ENCODE peak calls at places on chromosomes 4 and X, in eight cellular contexts. One of them, this sample, is unnamed. For H3K4me1, the result is how much of the 10 kb centered on the place peaks cover.

GRCh38 chrX:66074920-66075879 is 35.3 kb upstream of the VSIG4 start:
- DNase-seq in HCT116: no peak
- DNase-seq in GM23338: no peak
- DNase-seq in spleen: peak
- DNase-seq in K562: no peak
- DNase-seq in transverse colon: peak
- DNase-seq in sigmoid colon: peak
- DNase-seq in suprapubic skin: no peak
- DNase-seq in this sample: no peak

GRCh38 chrX:40612511-40612910 is 10.7 kb upstream of the MPC1L start:
- DNase-seq in K562: no peak
- DNase-seq in HCT116: no peak
- DNase-seq in transverse colon: no peak
- DNase-seq in suprapubic skin: no peak
- DNase-seq in GM23338: no peak
- DNase-seq in spleen: no peak
- DNase-seq in sigmoid colon: no peak
- DNase-seq in this sample: no peak

GRCh38 chr4:24775209-24775608 is 20.2 kb upstream of the SOD3 start:
- DNase-seq in transverse colon: no peak
- DNase-seq in GM23338: no peak
- DNase-seq in HCT116: no peak
- DNase-seq in spleen: no peak
- DNase-seq in K562: no peak
- DNase-seq in sigmoid colon: no peak
- DNase-seq in suprapubic skin: no peak
- DNase-seq in this sample: no peak

GRCh38 chr4:90403781-90404180 is 276.6 kb downstream of the CCSER1 start:
- DNase-seq in K562: no peak
- DNase-seq in HCT116: no peak
- DNase-seq in transverse colon: no peak
- DNase-seq in spleen: no peak
- DNase-seq in sigmoid colon: no peak
- DNase-seq in suprapubic skin: no peak
- DNase-seq in GM23338: no peak
- DNase-seq in this sample: no peak

GRCh38 chrX:152992120-152992519 is 1.8 kb downstream of the PNMA5 start:
- DNase-seq in sigmoid colon: no peak
- DNase-seq in GM23338: peak
- DNase-seq in K562: no peak
- DNase-seq in HCT116: no peak
- DNase-seq in transverse colon: no peak
- DNase-seq in spleen: no peak
- DNase-seq in suprapubic skin: no peak
- DNase-seq in this sample: no peak

GRCh38 chr4:93203708-93204107 is 624.8 kb upstream of the ATOH1 start:
- DNase-seq in sigmoid colon: no peak
- DNase-seq in HCT116: peak
- DNase-seq in suprapubic skin: no peak
- DNase-seq in transverse colon: no peak
- DNase-seq in spleen: no peak
- DNase-seq in K562: no peak
- DNase-seq in GM23338: peak
- DNase-seq in this sample: no peak

GRCh38 chr4:184506527-184507121 is 32.3 kb upstream of the IRF2 start:
- DNase-seq in suprapubic skin: no peak
- DNase-seq in transverse colon: peak
- DNase-seq in sigmoid colon: no peak
- DNase-seq in K562: no peak
- DNase-seq in spleen: peak
- DNase-seq in HCT116: no peak
- DNase-seq in GM23338: peak
- DNase-seq in this sample: no peak

GRCh38 chr4:174040287-174040686 is 243.2 kb downstream of the FBXO8 start:
- DNase-seq in sigmoid colon: no peak
- DNase-seq in transverse colon: no peak
- DNase-seq in K562: no peak
- DNase-seq in HCT116: no peak
- DNase-seq in suprapubic skin: no peak
- DNase-seq in spleen: no peak
- DNase-seq in GM23338: no peak
- DNase-seq in this sample: no peak

GRCh38 chr4:144615182-144615581 is 30.8 kb upstream of the HHIP start:
- DNase-seq in sigmoid colon: no peak
- DNase-seq in suprapubic skin: no peak
- DNase-seq in HCT116: no peak
- DNase-seq in transverse colon: no peak
- DNase-seq in spleen: no peak
- DNase-seq in GM23338: no peak
- DNase-seq in K562: no peak
- DNase-seq in this sample: no peak

GRCh38 chr4:8199594-8200301 is 658 bp downstream of the SH3TC1 start:
- DNase-seq in GM23338: no peak
- DNase-seq in transverse colon: peak
- DNase-seq in HCT116: no peak
- DNase-seq in K562: no peak
- DNase-seq in suprapubic skin: no peak
- DNase-seq in sigmoid colon: no peak
- DNase-seq in spleen: no peak
- DNase-seq in this sample: peak

GRCh38 chr4:48639816-48640215 is 140.3 kb downstream of the FRYL start:
- DNase-seq in GM23338: no peak
- DNase-seq in K562: no peak
- DNase-seq in suprapubic skin: no peak
- DNase-seq in spleen: no peak
- DNase-seq in sigmoid colon: no peak
- DNase-seq in transverse colon: no peak
- DNase-seq in HCT116: no peak
- DNase-seq in this sample: no peak

GRCh38 chr4:138910201-138910913 is 105.2 kb upstream of the NOCT start:
- DNase-seq in sigmoid colon: no peak
- DNase-seq in transverse colon: no peak
- DNase-seq in HCT116: no peak
- DNase-seq in suprapubic skin: no peak
- DNase-seq in GM23338: no peak
- DNase-seq in K562: peak
- DNase-seq in spleen: no peak
- DNase-seq in this sample: peak

GRCh38 chr4:169008478-169008877 is 1.6 kb downstream of the CBR4 start:
- DNase-seq in HCT116: no peak
- DNase-seq in spleen: no peak
- DNase-seq in K562: no peak
- DNase-seq in GM23338: no peak
- DNase-seq in suprapubic skin: no peak
- DNase-seq in transverse colon: no peak
- DNase-seq in sigmoid colon: no peak
- DNase-seq in this sample: no peak

GRCh38 chrX:131264665-131265064 is 24.4 kb downstream of the IGSF1 start:
- DNase-seq in HCT116: no peak
- DNase-seq in GM23338: no peak
- DNase-seq in sigmoid colon: no peak
- DNase-seq in suprapubic skin: no peak
- DNase-seq in spleen: no peak
- DNase-seq in K562: no peak
- DNase-seq in transverse colon: no peak
- DNase-seq in this sample: no peak

GRCh38 chrX:46554942-46555341 is 9.7 kb upstream of the ZNF674 start:
- DNase-seq in spleen: no peak
- DNase-seq in K562: no peak
- DNase-seq in sigmoid colon: no peak
- DNase-seq in suprapubic skin: no peak
- DNase-seq in transverse colon: no peak
- DNase-seq in HCT116: no peak
- DNase-seq in GM23338: no peak
- DNase-seq in this sample: no peak

GRCh38 chr4:13907255-13907751 is 279.8 kb upstream of the BOD1L1 start:
- DNase-seq in GM23338: peak
- DNase-seq in HCT116: no peak
- DNase-seq in transverse colon: no peak
- DNase-seq in spleen: no peak
- DNase-seq in sigmoid colon: no peak
- DNase-seq in suprapubic skin: no peak
- DNase-seq in K562: no peak
- DNase-seq in this sample: no peak
- TF ChIP-seq POLR2AphosphoS5 in GM23338: no peak
- TF ChIP-seq POLR2AphosphoS5 in HCT116: no peak
- TF ChIP-seq POLR2AphosphoS5 in transverse colon: no peak
- TF ChIP-seq POLR2AphosphoS5 in spleen: no peak
- TF ChIP-seq POLR2AphosphoS5 in sigmoid colon: no peak
- TF ChIP-seq POLR2AphosphoS5 in suprapubic skin: no peak
- TF ChIP-seq POLR2AphosphoS5 in K562: no peak
- TF ChIP-seq POLR2AphosphoS5 in this sample: no peak

GRCh38 chr4:185567828-185568442 is 32.6 kb upstream of the PDLIM3 start:
- DNase-seq in K562: no peak
- DNase-seq in suprapubic skin: no peak
- DNase-seq in HCT116: no peak
- DNase-seq in sigmoid colon: peak
- DNase-seq in transverse colon: peak
- DNase-seq in spleen: no peak
- DNase-seq in GM23338: no peak
- DNase-seq in this sample: no peak
- H3K4me1 ChIP-seq in K562: under half
- H3K4me1 ChIP-seq in suprapubic skin: under half
- H3K4me1 ChIP-seq in HCT116: under half
- H3K4me1 ChIP-seq in sigmoid colon: half or more
- H3K4me1 ChIP-seq in transverse colon: under half
- H3K4me1 ChIP-seq in spleen: under half
- H3K4me1 ChIP-seq in GM23338: under half
- H3K4me1 ChIP-seq in this sample: under half

GRCh38 chr4:159520074-159520473 is 417.2 kb downstream of the RAPGEF2 start:
- DNase-seq in suprapubic skin: no peak
- DNase-seq in GM23338: no peak
- DNase-seq in K562: no peak
- DNase-seq in transverse colon: no peak
- DNase-seq in sigmoid colon: no peak
- DNase-seq in spleen: no peak
- DNase-seq in HCT116: no peak
- DNase-seq in this sample: no peak

GRCh38 chr4:159515314-159516025 is 412.6 kb downstream of the RAPGEF2 start:
- DNase-seq in transverse colon: no peak
- DNase-seq in HCT116: no peak
- DNase-seq in suprapubic skin: no peak
- DNase-seq in K562: no peak
- DNase-seq in spleen: no peak
- DNase-seq in sigmoid colon: no peak
- DNase-seq in GM23338: no peak
- DNase-seq in this sample: no peak

DNA sequence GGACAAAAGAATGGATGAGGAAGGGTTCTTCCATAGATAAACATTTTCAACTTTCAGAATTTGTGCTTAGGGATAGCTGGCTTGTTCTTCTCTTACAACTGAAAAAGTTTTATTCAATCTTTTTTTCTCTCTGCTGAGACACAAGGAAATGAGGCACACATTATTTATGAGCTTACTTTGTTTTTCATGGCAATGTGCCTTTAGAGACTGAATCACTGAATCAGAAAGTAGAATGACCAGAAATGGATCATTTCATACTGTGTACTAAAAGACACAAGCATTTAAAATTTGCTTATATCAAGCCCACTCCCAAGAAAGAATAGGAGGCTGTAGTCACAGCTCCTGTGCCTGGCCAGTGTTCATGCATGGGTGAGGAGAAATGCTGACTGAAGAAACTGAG is 413.7 kb downstream of the RAPGEF2 start:
- DNase-seq in transverse colon: no peak
- DNase-seq in spleen: no peak
- DNase-seq in K562: no peak
- DNase-seq in GM23338: no peak
- DNase-seq in suprapubic skin: no peak
- DNase-seq in HCT116: no peak
- DNase-seq in sigmoid colon: no peak
- DNase-seq in this sample: no peak
- H3K4me3 ChIP-seq in transverse colon: no peak
- H3K4me3 ChIP-seq in spleen: no peak
- H3K4me3 ChIP-seq in K562: no peak
- H3K4me3 ChIP-seq in GM23338: no peak
- H3K4me3 ChIP-seq in suprapubic skin: no peak
- H3K4me3 ChIP-seq in HCT116: no peak
- H3K4me3 ChIP-seq in sigmoid colon: no peak
- H3K4me3 ChIP-seq in this sample: no peak

DNA sequence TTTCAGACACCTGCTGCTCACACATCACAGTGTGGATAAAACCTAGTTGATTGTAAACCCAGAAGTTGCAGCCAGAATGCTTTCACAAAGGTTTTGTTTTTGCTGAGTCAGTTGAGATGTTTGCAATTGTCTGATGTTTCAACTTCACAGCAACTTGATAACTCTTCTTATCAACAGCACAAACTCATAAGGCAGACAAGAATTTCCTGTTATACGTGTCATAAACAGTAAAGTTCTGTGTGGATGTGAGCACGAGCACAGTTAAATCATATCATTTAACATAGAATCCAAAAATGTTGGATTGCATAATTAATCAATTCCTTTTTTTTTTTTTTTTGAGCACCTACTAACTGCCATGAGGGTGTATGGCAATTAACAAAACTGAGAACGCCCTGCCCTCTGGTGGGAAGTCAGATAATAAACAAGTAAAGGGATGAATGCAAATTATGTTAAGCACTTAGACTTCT is 512.2 kb downstream of the PDHA2 start:
- DNase-seq in transverse colon: no peak
- DNase-seq in HCT116: peak
- DNase-seq in spleen: no peak
- DNase-seq in sigmoid colon: no peak
- DNase-seq in K562: no peak
- DNase-seq in suprapubic skin: no peak
- DNase-seq in GM23338: peak
- DNase-seq in this sample: no peak
- TF ChIP-seq POLR2AphosphoS5 in transverse colon: no peak
- TF ChIP-seq POLR2AphosphoS5 in HCT116: no peak
- TF ChIP-seq POLR2AphosphoS5 in spleen: no peak
- TF ChIP-seq POLR2AphosphoS5 in sigmoid colon: no peak
- TF ChIP-seq POLR2AphosphoS5 in K562: no peak
- TF ChIP-seq POLR2AphosphoS5 in suprapubic skin: no peak
- TF ChIP-seq POLR2AphosphoS5 in GM23338: no peak
- TF ChIP-seq POLR2AphosphoS5 in this sample: no peak

DNA sequence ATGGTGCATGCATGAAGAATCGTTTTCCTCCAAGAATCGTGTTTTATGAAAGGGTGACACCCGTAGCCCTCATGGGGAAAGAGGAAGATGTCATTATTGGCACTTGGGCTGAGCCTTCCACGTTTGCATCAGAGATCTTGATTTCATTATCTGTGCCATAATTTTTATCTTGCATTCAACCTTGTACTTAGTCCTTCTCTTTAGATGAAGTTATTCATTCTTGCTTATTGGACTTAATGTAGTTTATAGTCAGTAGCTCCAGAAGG is 66.8 kb downstream of the GAB1 start:
- DNase-seq in HCT116: no peak
- DNase-seq in K562: no peak
- DNase-seq in spleen: no peak
- DNase-seq in sigmoid colon: no peak
- DNase-seq in transverse colon: no peak
- DNase-seq in GM23338: no peak
- DNase-seq in suprapubic skin: no peak
- DNase-seq in this sample: no peak
- H3K4me1 ChIP-seq in HCT116: under half
- H3K4me1 ChIP-seq in K562: under half
- H3K4me1 ChIP-seq in spleen: half or more
- H3K4me1 ChIP-seq in sigmoid colon: half or more
- H3K4me1 ChIP-seq in transverse colon: under half
- H3K4me1 ChIP-seq in GM23338: under half
- H3K4me1 ChIP-seq in suprapubic skin: under half
- H3K4me1 ChIP-seq in this sample: half or more

This sample was measured in stomach.